ENCODE peak calls at places on chromosomes 12 and 14, in four cellular contexts. One of them, this sample, is unnamed.

GRCh38 chr14:68564826-68565760 is 227.8 kb downstream of the ZFP36L1 start:
- DNase-seq in HepG2: peak; percentile 68
- DNase-seq in K562: peak; percentile 29
- DNase-seq in HCT116: no peak
- DNase-seq in this sample: no peak

GRCh38 chr14:55571125-55571889 is 8.7 kb upstream of the KTN1 start:
- DNase-seq in HepG2: no peak
- DNase-seq in K562: no peak
- DNase-seq in HCT116: no peak
- DNase-seq in this sample: no peak

GRCh38 chr12:85825751-85826150 is 10.5 kb downstream of the RASSF9 start:
- DNase-seq in HepG2: no peak
- DNase-seq in K562: no peak
- DNase-seq in HCT116: no peak
- DNase-seq in this sample: no peak

GRCh38 chr12:57816855-57817151 is 1.7 kb downstream of the AVIL start:
- DNase-seq in HepG2: no peak
- DNase-seq in K562: peak; percentile 68
- DNase-seq in HCT116: no peak
- DNase-seq in this sample: no peak

GRCh38 chr12:107912421-107913004 is 138.0 kb downstream of the ASCL4 start:
- DNase-seq in HepG2: no peak
- DNase-seq in K562: peak; percentile 89
- DNase-seq in HCT116: peak; percentile 28
- DNase-seq in this sample: no peak

GRCh38 chr12:28568083-28568482 is 377.8 kb downstream of the CCDC91 start:
- DNase-seq in HepG2: no peak
- DNase-seq in K562: no peak
- DNase-seq in HCT116: no peak
- DNase-seq in this sample: peak; percentile 30

GRCh38 chr12:76018111-76018510 is 13.5 kb downstream of the PHLDA1 start:
- DNase-seq in HepG2: peak; percentile 61
- DNase-seq in K562: no peak
- DNase-seq in HCT116: no peak
- DNase-seq in this sample: no peak

GRCh38 chr14:35123388-35123703 is 994 bp downstream of the PRORP start:
- DNase-seq in HepG2: no peak
- DNase-seq in K562: no peak
- DNase-seq in HCT116: no peak
- DNase-seq in this sample: no peak

GRCh38 chr12:70006619-70006973 is 181.6 kb downstream of the MYRFL start:
- DNase-seq in HepG2: no peak
- DNase-seq in K562: no peak
- DNase-seq in HCT116: no peak
- DNase-seq in this sample: no peak

GRCh38 chr14:103705158-103705523 is 10.1 kb downstream of the XRCC3 start:
- DNase-seq in HepG2: no peak
- DNase-seq in K562: no peak
- DNase-seq in HCT116: no peak
- DNase-seq in this sample: no peak

GRCh38 chr12:131892711-131893604 is 1.5 kb upstream of the ULK1 start:
- DNase-seq in HepG2: no peak
- DNase-seq in K562: no peak
- DNase-seq in HCT116: no peak
- DNase-seq in this sample: no peak

GRCh38 chr12:27048822-27049752 is 26.7 kb downstream of the MED21 start:
- DNase-seq in HepG2: no peak
- DNase-seq in K562: peak; percentile 19
- DNase-seq in HCT116: no peak
- DNase-seq in this sample: peak; percentile 25

GRCh38 chr12:4307593-4308333 is 13.2 kb upstream of the TIGAR start:
- DNase-seq in HepG2: peak; percentile 79
- DNase-seq in K562: peak; percentile 21
- DNase-seq in HCT116: peak; percentile 77
- DNase-seq in this sample: peak; percentile 33

GRCh38 chr14:22280497-22281321 is 308.3 kb downstream of the DAD1 start:
- DNase-seq in HepG2: no peak
- DNase-seq in K562: no peak
- DNase-seq in HCT116: no peak
- DNase-seq in this sample: no peak

GRCh38 chr12:12185424-12185823 is 81.4 kb downstream of the LRP6 start:
- DNase-seq in HepG2: no peak
- DNase-seq in K562: no peak
- DNase-seq in HCT116: no peak
- DNase-seq in this sample: no peak

GRCh38 chr12:12180575-12180974 is 86.3 kb downstream of the LRP6 start:
- DNase-seq in HepG2: no peak
- DNase-seq in K562: no peak
- DNase-seq in HCT116: no peak
- DNase-seq in this sample: no peak

GRCh38 chr12:12180136-12180535 is 86.7 kb downstream of the LRP6 start:
- DNase-seq in HepG2: no peak
- DNase-seq in K562: no peak
- DNase-seq in HCT116: no peak
- DNase-seq in this sample: no peak

GRCh38 chr12:12181516-12181915 is 85.3 kb downstream of the LRP6 start:
- DNase-seq in HepG2: no peak
- DNase-seq in K562: no peak
- DNase-seq in HCT116: no peak
- DNase-seq in this sample: no peak

DNA sequence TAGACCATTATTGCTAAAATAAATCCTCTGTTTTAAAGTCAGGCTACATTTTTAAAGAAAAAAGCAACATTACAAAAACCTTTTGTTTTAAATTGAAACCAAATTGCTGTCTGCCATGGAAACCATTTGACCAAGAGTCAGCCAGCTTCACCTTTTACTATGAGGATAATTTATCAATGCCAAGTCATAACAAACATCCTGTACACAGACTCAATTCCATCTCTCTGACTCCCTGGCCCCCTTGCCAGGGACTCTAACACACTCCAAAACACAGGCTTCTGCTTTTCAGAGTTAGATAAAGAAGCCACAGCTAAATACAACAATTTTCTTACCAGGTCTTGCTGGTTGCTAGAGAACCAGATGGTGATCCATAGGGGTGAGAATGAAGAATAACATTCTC is 83.9 kb downstream of the LRP6 start:
- DNase-seq in HepG2: no peak
- DNase-seq in K562: no peak
- DNase-seq in HCT116: no peak
- DNase-seq in this sample: no peak
- TF ChIP-seq TCF7L2 in HepG2: no peak
- TF ChIP-seq TCF7L2 in K562: no peak
- TF ChIP-seq TCF7L2 in HCT116: no peak
- TF ChIP-seq TCF7L2 in this sample: no peak

GRCh38 chr12:3077572-3078081 is 448 bp downstream of the TSPAN9 start:
- DNase-seq in HepG2: no peak
- DNase-seq in K562: no peak
- DNase-seq in HCT116: no peak
- DNase-seq in this sample: no peak
- TF ChIP-seq SIN3A in HepG2: no peak
- TF ChIP-seq SIN3A in K562: no peak
- TF ChIP-seq SIN3A in HCT116: no peak
- TF ChIP-seq SIN3A in this sample: no peak

DNA sequence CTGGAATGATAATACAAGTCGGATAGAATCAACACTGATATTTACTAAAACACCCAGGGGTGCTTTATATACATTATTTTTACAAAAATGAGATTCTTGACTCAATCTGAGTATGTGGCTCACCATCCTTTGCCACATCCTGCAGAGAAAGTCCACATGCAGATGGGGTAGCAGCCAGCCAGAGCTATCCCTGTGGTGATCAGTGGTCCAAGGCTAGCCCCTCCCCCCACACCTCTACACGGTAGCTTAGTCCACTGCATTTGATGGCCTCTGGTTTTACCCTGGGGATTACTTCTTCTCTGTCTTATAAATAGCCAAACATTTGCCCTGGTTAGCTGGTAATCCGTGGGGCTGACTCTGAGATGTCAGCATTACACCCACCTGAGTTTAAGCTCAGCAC is 28.1 kb upstream of the TTC7B start:
- DNase-seq in HepG2: no peak
- DNase-seq in K562: no peak
- DNase-seq in HCT116: no peak
- DNase-seq in this sample: no peak
- TF ChIP-seq TCF7L2 in HepG2: no peak
- TF ChIP-seq TCF7L2 in K562: no peak
- TF ChIP-seq TCF7L2 in HCT116: no peak
- TF ChIP-seq TCF7L2 in this sample: no peak

DNA sequence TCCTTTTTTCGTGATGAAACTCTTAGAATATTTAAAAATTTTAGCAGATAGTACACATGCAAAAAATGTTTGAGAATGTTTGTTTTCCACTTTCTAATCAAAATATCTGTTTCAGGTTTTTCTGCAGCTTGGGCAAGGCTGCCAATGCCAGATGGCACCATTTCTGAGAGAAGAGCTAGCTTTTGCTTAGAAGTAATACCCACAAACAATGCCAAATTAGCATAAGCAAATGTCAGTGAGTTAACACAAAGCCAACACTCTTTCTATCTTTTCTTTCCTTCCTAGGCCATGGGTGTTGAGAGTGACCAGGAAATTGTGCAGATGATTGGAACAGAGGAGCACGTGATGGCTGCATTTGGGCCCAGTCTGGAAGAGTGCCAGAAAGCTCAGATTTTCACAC is 35.2 kb downstream of the POLR3B start:
- DNase-seq in HepG2: no peak
- DNase-seq in K562: no peak
- DNase-seq in HCT116: no peak
- DNase-seq in this sample: no peak
- TF ChIP-seq SIN3A in HepG2: no peak
- TF ChIP-seq SIN3A in K562: no peak
- TF ChIP-seq SIN3A in HCT116: no peak
- TF ChIP-seq SIN3A in this sample: no peak

DNA sequence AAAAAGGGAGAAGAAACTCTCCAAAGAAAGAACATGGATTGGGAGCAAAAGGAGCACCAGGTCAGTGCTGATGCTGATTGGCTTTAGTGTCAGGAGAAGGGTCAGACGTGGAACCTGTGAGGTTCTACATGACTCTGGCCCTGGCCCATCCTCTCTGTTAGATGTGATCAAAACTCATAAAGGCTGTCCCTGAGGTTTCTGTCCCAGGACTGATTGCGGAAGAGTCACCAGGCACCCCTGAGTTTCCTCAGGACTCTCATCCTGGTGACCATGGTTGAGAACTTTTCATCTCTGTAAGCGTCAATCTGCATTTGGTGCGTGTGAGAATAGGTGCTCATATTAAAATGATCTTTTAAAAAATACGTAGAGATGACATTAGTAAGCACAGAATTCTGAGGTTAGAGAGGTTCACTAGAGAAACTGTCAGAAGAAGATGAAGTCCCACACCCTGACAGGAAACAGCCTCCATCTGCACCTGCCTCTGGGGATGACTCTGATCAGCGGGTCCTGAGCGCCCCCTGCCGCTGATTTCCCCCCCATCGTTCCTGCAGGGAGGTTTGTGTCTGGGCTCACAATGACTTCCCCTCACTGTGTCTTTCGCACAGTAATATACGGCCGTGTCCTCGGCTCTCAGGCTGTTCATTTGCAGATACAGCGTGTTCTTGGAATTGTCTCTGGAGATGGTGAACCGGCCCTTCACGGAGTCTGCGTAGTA is 741.8 kb downstream of the TMEM121 start:
- DNase-seq in HepG2: no peak
- DNase-seq in K562: peak; percentile 17
- DNase-seq in HCT116: no peak
- DNase-seq in this sample: no peak
- TF ChIP-seq TCF7L2 in HepG2: no peak
- TF ChIP-seq TCF7L2 in K562: no peak
- TF ChIP-seq TCF7L2 in HCT116: no peak
- TF ChIP-seq TCF7L2 in this sample: no peak

GRCh38 chr12:6323995-6324711 is 13.7 kb downstream of the PLEKHG6 start:
- DNase-seq in HepG2: no peak
- DNase-seq in K562: no peak
- DNase-seq in HCT116: no peak
- DNase-seq in this sample: no peak

GRCh38 chr12:6323340-6323994 is 13.0 kb downstream of the PLEKHG6 start:
- DNase-seq in HepG2: peak; percentile 78
- DNase-seq in K562: peak; percentile 66
- DNase-seq in HCT116: peak; percentile 70
- DNase-seq in this sample: peak; percentile 67

GRCh38 chr12:6326316-6326959 is 15.4 kb downstream of the TNFRSF1A start:
- DNase-seq in HepG2: peak; percentile 65
- DNase-seq in K562: peak; percentile 23
- DNase-seq in HCT116: no peak
- DNase-seq in this sample: no peak

GRCh38 chr12:6327159-6327558 is 14.7 kb downstream of the TNFRSF1A start:
- DNase-seq in HepG2: no peak
- DNase-seq in K562: no peak
- DNase-seq in HCT116: no peak
- DNase-seq in this sample: no peak

GRCh38 chr12:6324936-6325750 is 14.7 kb downstream of the PLEKHG6 start:
- DNase-seq in HepG2: no peak
- DNase-seq in K562: no peak
- DNase-seq in HCT116: no peak
- DNase-seq in this sample: no peak
- TF ChIP-seq SIN3A in HepG2: no peak
- TF ChIP-seq SIN3A in K562: no peak
- TF ChIP-seq SIN3A in HCT116: no peak
- TF ChIP-seq SIN3A in this sample: no peak

DNA sequence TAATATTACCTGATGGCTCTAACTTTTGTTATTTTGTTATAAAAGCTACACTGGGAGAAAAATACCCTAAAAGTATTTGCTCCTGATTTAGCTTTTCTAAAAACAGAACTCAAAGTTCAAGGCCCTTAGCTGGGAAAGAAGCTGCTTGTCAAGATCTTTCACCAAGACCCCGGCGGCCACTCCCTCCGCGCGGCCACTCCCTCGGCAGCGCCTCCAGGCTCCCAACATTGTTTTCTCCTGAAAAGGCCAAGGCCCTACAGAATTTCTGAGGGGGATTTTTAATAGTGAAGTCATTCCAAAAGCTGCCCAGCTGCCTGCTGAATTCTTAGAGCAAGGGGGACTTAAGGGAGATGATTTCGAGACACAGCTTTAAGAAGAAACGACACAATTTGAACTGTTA is 96.4 kb downstream of the NTN4 start:
- DNase-seq in HepG2: no peak
- DNase-seq in K562: no peak
- DNase-seq in HCT116: no peak
- DNase-seq in this sample: no peak
- TF ChIP-seq TCF7L2 in HepG2: no peak
- TF ChIP-seq TCF7L2 in K562: no peak
- TF ChIP-seq TCF7L2 in HCT116: no peak
- TF ChIP-seq TCF7L2 in this sample: no peak

DNA sequence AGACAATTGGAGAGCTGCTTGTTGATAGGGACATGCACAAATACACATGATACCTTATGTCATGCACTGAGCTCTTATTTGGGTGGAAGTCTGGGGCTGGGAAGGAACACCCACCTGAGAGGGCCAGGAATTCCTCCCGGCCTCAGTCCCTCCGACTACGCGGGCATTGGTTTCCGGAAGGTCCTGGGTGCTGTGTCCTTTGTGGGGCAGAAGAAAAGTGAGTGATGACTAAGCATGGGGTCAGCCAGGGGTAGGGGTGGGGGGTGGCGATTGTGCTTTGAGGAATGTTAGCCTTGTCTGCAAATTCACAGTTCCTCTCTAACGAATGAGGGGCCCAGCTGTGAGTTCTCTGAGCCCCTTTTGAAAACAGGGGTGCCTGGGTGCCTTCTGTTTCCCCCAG is 798 bp downstream of the CELA1 start:
- DNase-seq in HepG2: no peak
- DNase-seq in K562: peak; percentile 52
- DNase-seq in HCT116: no peak
- DNase-seq in this sample: no peak
- TF ChIP-seq SIN3A in HepG2: no peak
- TF ChIP-seq SIN3A in K562: no peak
- TF ChIP-seq SIN3A in HCT116: no peak
- TF ChIP-seq SIN3A in this sample: no peak